ENCODE peak calls at places on chromosomes 13 and 19, in seven cellular contexts. Z is WERI-Rb-1, T is Caco-2, H is dorsolateral prefrontal cortex, M is fibroblast of the aortic adventitia, F is tibial artery, S is GM06990. Q is an unnamed sample.

GRCh38 chr13:51534075-51534817 is 50.0 kb upstream of the WDFY2 start:
- DNase-seq in Z (no peak), T (no peak), H (no peak), M (no peak), F (no peak), S (peak; percentile 9), Q (no peak)

GRCh38 chr13:50677687-50678463 is 165.6 kb downstream of the DLEU7 start:
- DNase-seq in Z (no peak), T (no peak), H (no peak), M (peak; percentile 14), F (no peak), S (no peak), Q (peak; percentile 60)

GRCh38 chr13:94701313-94702180 is 10.8 kb downstream of the SOX21 start:
- DNase-seq in Z (no peak), T (no peak), H (no peak), M (no peak), F (no peak), S (no peak), Q (no peak)

GRCh38 chr19:34118879-34119748 is 53.2 kb upstream of the LSM14A start:
- DNase-seq in Z (no peak), T (no peak), H (no peak), M (no peak), F (no peak), S (no peak), Q (no peak)

GRCh38 chr13:21569686-21570085 is 34.3 kb downstream of the MICU2 start:
- DNase-seq in Z (no peak), T (no peak), H (no peak), M (no peak), F (no peak), S (no peak), Q (no peak)

GRCh38 chr19:4717191-4717965 is 6.3 kb downstream of the DPP9 start:
- DNase-seq in Z (no peak), T (peak; percentile 42), H (no peak), M (peak; percentile 70), F (no peak), S (no peak), Q (peak; percentile 24)

GRCh38 chr19:20926796-20927195 is 3.7 kb downstream of the ZNF85 start:
- DNase-seq in Z (no peak), T (no peak), H (no peak), M (no peak), F (no peak), S (no peak), Q (no peak)

GRCh38 chr13:113216165-113217056 is 7.0 kb downstream of the CUL4A start:
- DNase-seq in Z (no peak), T (peak; percentile 16), H (no peak), M (peak; percentile 73), F (no peak), S (no peak), Q (peak; percentile 69)

GRCh38 chr13:103625194-103625593 is 559.0 kb upstream of the SLC10A2 start:
- DNase-seq in Z (no peak), T (no peak), H (no peak), M (no peak), F (no peak), S (no peak), Q (no peak)

GRCh38 chr19:14305706-14306105 is 75.5 kb upstream of the ADGRE5 start:
- DNase-seq in Z (no peak), T (no peak), H (no peak), M (no peak), F (no peak), S (no peak), Q (no peak)

GRCh38 chr13:113954046-113954841 is 19.6 kb downstream of the C13orf46 start:
- DNase-seq in Z (peak; percentile 58), T (no peak), H (no peak), M (no peak), F (no peak), S (no peak), Q (no peak)

GRCh38 chr19:46611791-46612190 is 10.7 kb downstream of the CALM3 start:
- DNase-seq in Z (no peak), T (no peak), H (peak; percentile 15), M (no peak), F (peak; percentile 59), S (no peak), Q (no peak)

GRCh38 chr13:42968906-42969305 is 23.1 kb downstream of the EPSTI1 start:
- DNase-seq in Z (no peak), T (peak; percentile 86), H (no peak), M (no peak), F (no peak), S (no peak), Q (no peak)

GRCh38 chr13:42969558-42970172 is 22.4 kb downstream of the EPSTI1 start:
- DNase-seq in Z (peak; percentile 65), T (peak; percentile 91), H (peak; percentile 62), M (peak; percentile 79), F (peak; percentile 81), S (no peak), Q (peak; percentile 78)

GRCh38 chr13:42971670-42972355 is 20.2 kb downstream of the EPSTI1 start:
- DNase-seq in Z (no peak), T (no peak), H (no peak), M (peak; percentile 48), F (no peak), S (no peak), Q (peak; percentile 56)

GRCh38 chr13:42973581-42973980 is 18.5 kb downstream of the EPSTI1 start:
- DNase-seq in Z (no peak), T (no peak), H (no peak), M (no peak), F (no peak), S (no peak), Q (no peak)

DNA sequence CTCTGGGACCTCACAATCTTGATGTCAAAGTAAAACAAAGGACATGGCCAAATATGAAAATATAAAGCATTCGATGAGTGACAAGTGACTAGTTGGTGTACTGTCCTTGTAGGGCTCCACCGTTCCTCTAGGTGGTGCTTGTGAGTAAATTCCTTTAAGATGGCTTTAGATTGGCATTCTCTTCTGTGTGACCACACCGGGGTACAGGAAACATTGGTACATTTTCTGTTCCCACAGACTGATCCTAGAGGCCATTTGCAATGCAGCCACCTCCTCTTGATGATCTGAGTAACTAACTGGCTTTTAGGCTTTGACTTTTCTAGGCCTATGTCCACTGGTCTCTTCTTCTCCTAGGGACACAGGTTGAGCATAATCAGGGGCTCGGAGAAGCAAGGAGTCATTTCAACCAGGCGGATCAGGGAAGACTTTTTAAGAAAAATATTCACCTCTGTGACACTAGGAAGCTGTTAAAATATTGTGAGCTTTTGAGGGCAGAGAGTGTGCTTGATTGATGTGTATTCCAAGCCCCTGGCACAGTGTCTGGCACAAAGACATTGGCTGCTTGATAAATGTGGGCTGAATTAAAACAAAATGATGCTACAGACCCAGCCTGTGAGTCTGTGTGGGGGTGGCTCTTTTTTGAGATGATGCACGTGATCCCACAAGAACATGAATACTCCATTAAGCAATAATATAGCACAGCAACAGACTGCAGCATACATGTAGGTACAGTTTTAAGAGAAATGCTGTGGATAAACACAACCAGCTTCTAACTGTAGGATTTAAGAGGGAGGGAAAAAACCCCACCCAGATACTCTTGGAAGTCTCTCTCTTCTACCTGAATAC is 21.0 kb downstream of the EPSTI1 start:
- DNase-seq in Z (peak; percentile 9), T (peak; percentile 70), H (no peak), M (peak; percentile 51), F (no peak), S (no peak), Q (peak; percentile 36)
- TF ChIP-seq CTCF in Z (peak; percentile 66), T (peak; percentile 74), H (peak; percentile 67), M (peak; percentile 69), F (peak; percentile 61), S (peak; percentile 82), Q (peak; percentile 78)

DNA sequence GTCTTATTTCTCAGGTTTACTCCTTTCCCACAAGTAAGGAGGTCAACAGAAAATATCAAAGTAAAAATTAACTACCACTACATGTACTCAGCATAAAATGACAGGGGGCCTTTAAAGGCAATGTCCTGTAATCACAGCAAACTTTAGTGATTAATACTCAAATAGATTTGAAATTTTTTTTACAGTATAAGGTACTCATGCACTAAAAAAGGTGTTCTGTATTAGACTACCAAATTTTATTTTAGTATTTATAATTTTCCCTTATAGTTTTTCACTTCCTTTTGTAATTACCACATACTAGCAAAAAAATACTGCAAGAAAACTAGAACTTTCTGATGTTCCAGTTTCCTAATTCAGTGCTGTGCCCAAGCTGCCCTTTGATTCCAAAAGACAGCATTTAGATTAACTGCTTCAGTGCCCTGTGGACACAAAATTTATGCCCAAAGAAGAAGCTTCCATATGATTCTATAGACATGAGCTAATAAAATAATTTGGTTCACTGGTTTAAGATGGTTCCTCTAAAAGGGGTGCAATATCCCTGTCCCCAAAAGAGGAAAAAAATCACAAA is 70.6 kb downstream of the KLF12 start:
- DNase-seq in Z (no peak), T (no peak), H (no peak), M (no peak), F (no peak), S (no peak), Q (no peak)
- H3K4me3 ChIP-seq in Z (no peak overlapping the region), T (no peak overlapping the region), H (peak overlapping the region; percentile 29), M (peak overlapping the region; percentile 53), F (peak overlapping the region; percentile 29), S (no peak overlapping the region), Q (no peak overlapping the region)

GRCh38 chr13:42084722-42085121 is 36.3 kb downstream of the DGKH start:
- DNase-seq in Z (no peak), T (no peak), H (no peak), M (no peak), F (no peak), S (peak; percentile 44), Q (no peak)

GRCh38 chr13:42086582-42086981 is 38.1 kb downstream of the DGKH start:
- DNase-seq in Z (no peak), T (no peak), H (no peak), M (no peak), F (no peak), S (no peak), Q (no peak)

GRCh38 chr13:42078113-42078769 is 29.8 kb downstream of the DGKH start:
- DNase-seq in Z (no peak), T (peak; percentile 19), H (no peak), M (no peak), F (no peak), S (no peak), Q (no peak)

DNA sequence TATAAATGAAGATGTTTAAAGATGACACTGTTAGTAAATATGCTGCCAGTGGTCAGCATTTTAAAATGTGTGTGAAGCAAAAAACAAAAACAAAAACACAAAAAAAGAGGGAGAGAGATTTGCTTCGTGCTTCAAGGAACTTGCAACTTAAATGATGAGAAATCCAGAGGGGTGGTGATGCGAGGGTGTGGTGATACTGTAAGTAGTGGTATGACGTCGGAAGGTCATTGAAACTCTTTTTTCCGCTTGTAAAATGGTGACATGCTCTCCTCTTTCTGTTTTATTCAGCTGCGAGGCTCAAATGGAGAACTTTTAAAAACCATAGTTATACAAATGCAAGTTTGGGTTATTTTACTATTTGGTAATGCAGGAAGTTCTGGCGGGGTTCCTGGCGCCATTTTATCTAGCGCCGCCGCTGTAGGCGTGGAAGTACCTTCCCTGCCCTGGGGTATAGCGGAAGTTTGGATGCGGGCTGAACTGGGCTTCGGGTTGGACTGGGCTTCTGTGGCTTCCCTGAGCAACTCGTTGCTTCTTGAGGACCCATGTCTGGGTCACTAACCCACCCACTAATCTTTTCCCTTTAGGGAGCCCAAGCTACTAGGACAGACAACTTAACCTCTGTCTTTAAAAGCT is 34.8 kb downstream of the DGKH start:
- DNase-seq in Z (no peak), T (no peak), H (no peak), M (no peak), F (no peak), S (no peak), Q (no peak)
- TF ChIP-seq CTCF in Z (no peak), T (no peak), H (no peak), M (no peak), F (no peak), S (no peak), Q (no peak)

DNA sequence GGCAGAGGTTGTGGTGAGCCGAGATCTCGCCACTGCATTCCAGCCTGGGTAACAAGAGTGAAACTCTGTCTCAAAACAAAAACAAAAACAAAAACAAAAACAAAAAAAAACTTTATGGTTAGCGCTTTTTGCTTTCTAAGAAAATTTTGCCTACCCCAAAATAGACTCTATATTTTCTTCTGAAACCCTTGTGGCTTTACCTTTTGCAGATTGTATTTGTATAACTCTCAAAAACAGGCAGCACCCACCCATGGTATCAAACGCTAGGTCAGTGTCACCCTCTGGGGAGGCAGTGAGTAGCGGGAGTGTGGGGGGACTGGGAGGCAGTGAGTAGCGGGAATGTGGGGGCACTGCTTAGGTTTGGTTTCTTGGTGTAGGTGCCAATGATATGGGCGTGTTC is 7.5 kb upstream of the SLC39A3 start:
- DNase-seq in Z (no peak), T (no peak), H (no peak), M (no peak), F (no peak), S (no peak), Q (no peak)
- H3K4me3 ChIP-seq in Z (no peak overlapping the region), T (no peak overlapping the region), H (no peak overlapping the region), M (no peak overlapping the region), F (no peak overlapping the region), S (no peak overlapping the region), Q (no peak overlapping the region)

Q was measured in cardiac fibroblast.